ENCODE peak calls at places on chromosomes 11 and 22, in four cellular contexts. K is activated naive CD8-positive, alpha-beta T cell treated with anti-CD3 and anti-CD28 coated beads, Interleukin-2, amount 50 U/mL, for 24 hours; V is NCI-H2081; S is stimulated activated CD4-positive, alpha-beta T cell treated with anti-CD3 and anti-CD28 coated beads, Interleukin-1b, Interleukin-23, amount 100 ng/mL, for 1 hour. T is an unnamed sample.
A peak's percentile ranks its signal among the peaks of the same experiment; 100 is the strongest.

GRCh38 chr11:7604331-7604973 is 68.8 kb downstream of the CYB5R2 start:
- DNase-seq in K (no peak), V (no peak), S (no peak), T (no peak)

GRCh38 chr11:70747285-70747684 is 349.0 kb downstream of the CTTN start:
- DNase-seq in K (no peak), V (no peak), S (no peak), T (no peak)

GRCh38 chr11:70191495-70192140 is 11.5 kb upstream of the FADD start:
- DNase-seq in K (peak; percentile 74), V (peak; percentile 20), S (peak; percentile 22), T (no peak)

GRCh38 chr11:76615950-76616349 is 54.6 kb downstream of the LRRC32 start:
- DNase-seq in K (no peak), V (peak; percentile 15), S (no peak), T (no peak)

GRCh38 chr11:65428578-65429068 is 6.0 kb downstream of the NEAT1 start:
- DNase-seq in K (no peak), V (no peak), S (no peak), T (no peak)

GRCh38 chr22:27775698-27776409 is 25.7 kb downstream of the MN1 start:
- DNase-seq in K (no peak), V (no peak), S (no peak), T (no peak)

GRCh38 chr11:88448131-88448530 is 110.6 kb upstream of the CTSC start:
- DNase-seq in K (no peak), V (no peak), S (no peak), T (no peak)

GRCh38 chr22:34283844-34284243 is 363.6 kb upstream of the LARGE1 start:
- DNase-seq in K (no peak), V (no peak), S (no peak), T (no peak)

GRCh38 chr11:2801711-2802388 is 83.7 kb downstream of the CDKN1C start:
- DNase-seq in K (no peak), V (no peak), S (no peak), T (no peak)

GRCh38 chr11:124740277-124740882 is 638 bp downstream of the NRGN start:
- DNase-seq in K (peak; percentile 69), V (peak; percentile 28), S (no peak), T (no peak)

GRCh38 chr22:45242778-45243191 is 2.1 kb upstream of the KIAA0930 start:
- DNase-seq in K (no peak), V (peak; percentile 85), S (no peak), T (no peak)

GRCh38 chr11:266676-267439 is 11.3 kb upstream of the NLRP6 start:
- DNase-seq in K (peak; percentile 52), V (no peak), S (no peak), T (no peak)

GRCh38 chr11:76736773-76737495 is 46.2 kb upstream of the TSKU start:
- DNase-seq in K (no peak), V (no peak), S (no peak), T (no peak)

GRCh38 chr11:120562806-120563425 is 51.4 kb downstream of the GRIK4 start:
- DNase-seq in K (no peak), V (no peak), S (no peak), T (no peak)

GRCh38 chr11:114091791-114092397 is 32.4 kb downstream of the ZBTB16 start:
- DNase-seq in K (no peak), V (no peak), S (no peak), T (no peak)

GRCh38 chr11:118996926-118997626 is 862 bp upstream of the CENATAC start:
- DNase-seq in K (peak; percentile 37), V (no peak), S (no peak), T (no peak)

GRCh38 chr11:5831196-5831829 is 10.4 kb downstream of the OR52E6 start:
- DNase-seq in K (no peak), V (no peak), S (no peak), T (no peak)

GRCh38 chr22:20550057-20550817 is 42.8 kb downstream of the MED15 start:
- DNase-seq in K (no peak), V (no peak), S (no peak), T (no peak)

GRCh38 chr11:107116358-107116757 is 98.1 kb upstream of the GUCY1A2 start:
- DNase-seq in K (no peak), V (no peak), S (no peak), T (no peak)

GRCh38 chr22:50085211-50085999 is at the start of gene MLC1:
- DNase-seq in K (peak; percentile 44), V (no peak), S (no peak), T (no peak)

GRCh38 chr22:24451162-24451561 is 23.8 kb downstream of the ADORA2A start:
- DNase-seq in K (no peak), V (no peak), S (no peak), T (no peak)

GRCh38 chr11:102437026-102437425 is 15.5 kb downstream of the TMEM123 start:
- DNase-seq in K (no peak), V (no peak), S (no peak), T (no peak)

GRCh38 chr11:5922749-5923426 is 19.2 kb upstream of the OR56A3 start:
- DNase-seq in K (peak; percentile 12), V (no peak), S (no peak), T (no peak)

GRCh38 chr11:40118780-40119179 is 1340.7 kb downstream of the LRRC4C start:
- DNase-seq in K (no peak), V (no peak), S (no peak), T (no peak)

GRCh38 chr11:17894929-17895658 is 117.8 kb downstream of the SERGEF start:
- DNase-seq in K (no peak), V (no peak), S (no peak), T (no peak)

GRCh38 chr11:42778193-42778592 is 533.6 kb upstream of the API5 start:
- DNase-seq in K (no peak), V (no peak), S (no peak), T (no peak)

T was measured in cortex of kidney.